ENCODE peak calls at places on chromosomes 2 and 18, in seven cellular contexts. B, A, V, Q, P, Y and W are unnamed samples.

GRCh38 chr2:64626146-64626809 is 27.4 kb downstream of the SERTAD2 start:
- DNase-seq in A (no peak), V (no peak), P (no peak), Y (no peak), Q (no peak), B (no peak), W (no peak)

GRCh38 chr18:25817571-25818237 is 272.7 kb downstream of the SS18 start:
- DNase-seq in B (no peak), Q (no peak), A (no peak), P (no peak), Y (no peak), V (no peak), W (no peak)

GRCh38 chr2:237731663-237732062 is 66.9 kb upstream of the RBM44 start:
- DNase-seq in Q (peak; percentile 42), B (no peak), Y (no peak), P (peak; percentile 46), V (no peak), A (peak; percentile 88), W (peak; percentile 72)

GRCh38 chr2:75808039-75808438 is 97.3 kb upstream of the GCFC2 start:
- DNase-seq in P (no peak), Q (no peak), Y (no peak), A (peak; percentile 38), B (no peak), V (no peak), W (no peak)

GRCh38 chr18:12777543-12777942 is 74.7 kb downstream of the PSMG2 start:
- DNase-seq in A (no peak), B (no peak), Q (no peak), P (no peak), Y (no peak), V (no peak), W (no peak)

GRCh38 chr2:238860966-238861730 is 13.3 kb downstream of the TWIST2 start:
- DNase-seq in Q (no peak), P (no peak), Y (no peak), A (no peak), V (no peak), B (no peak), W (no peak)

GRCh38 chr18:3055201-3055600 is 42.3 kb upstream of the LPIN2 start:
- DNase-seq in Y (no peak), B (no peak), V (no peak), P (no peak), Q (no peak), A (no peak), W (no peak)

GRCh38 chr2:96832751-96833507 is 10.9 kb downstream of the ANKRD23 start:
- DNase-seq in A (peak; percentile 83), Q (peak; percentile 89), B (peak; percentile 82), V (no peak), Y (no peak), P (no peak), W (no peak)

GRCh38 chr2:144943986-144944385 is 424.1 kb upstream of the ZEB2 start:
- DNase-seq in B (no peak), A (peak; percentile 5), Y (no peak), P (no peak), Q (no peak), V (no peak), W (no peak)

GRCh38 chr18:22539045-22539444 is 121.3 kb upstream of the CTAGE1 start:
- DNase-seq in Y (no peak), Q (no peak), B (peak; percentile 68), P (no peak), V (no peak), A (no peak), W (no peak)

GRCh38 chr2:164114937-164115336 is 379.1 kb upstream of the FIGN start:
- DNase-seq in B (no peak), P (no peak), Y (no peak), A (peak; percentile 2), V (no peak), Q (no peak), W (no peak)

GRCh38 chr2:136248242-136248641 is 130.3 kb upstream of the CXCR4 start:
- DNase-seq in Q (peak; percentile 47), A (peak; percentile 14), P (no peak), V (no peak), Y (no peak), B (no peak), W (no peak)

GRCh38 chr2:164675698-164676097 is 54.4 kb upstream of the GRB14 start:
- DNase-seq in Q (no peak), A (no peak), B (peak; percentile 31), V (no peak), Y (no peak), P (no peak), W (no peak)